ENCODE peak calls at places on chromosomes 4 and X, in six cellular contexts. A is AG04449, X is GDM1, L is ascending aorta, F is OCI-LY7, N is omental fat pad. S is an unnamed sample.

GRCh38 chrX:108420481-108420880 is 17.7 kb downstream of the COL4A6 start:
- DNase-seq in F (no peak), N (no peak), L (no peak), A (no peak), X (no peak), S (no peak)

GRCh38 chr4:186719925-186720694 is 3.5 kb downstream of the FAT1 start:
- DNase-seq in F (peak), X (no peak), N (no peak), A (no peak), L (no peak), S (no peak)

GRCh38 chr4:82988323-82988832 is 22.2 kb downstream of the LIN54 start:
- DNase-seq in X (no peak), N (no peak), F (no peak), L (no peak), A (peak), S (no peak)

GRCh38 chr4:96260071-96260682 is 420.3 kb downstream of the PDHA2 start:
- DNase-seq in F (no peak), A (no peak), X (no peak), L (no peak), N (no peak), S (no peak)

GRCh38 chrX:71532078-71532752 is 689 bp upstream of the OGT start:
- DNase-seq in X (peak), N (no peak), A (no peak), F (peak), L (no peak), S (no peak)

GRCh38 chrX:104329731-104330130 is 75.0 kb upstream of the ESX1 start:
- DNase-seq in N (no peak), A (no peak), L (no peak), X (no peak), F (no peak), S (no peak)

GRCh38 chrX:111376897-111377601 is 34.9 kb downstream of the DCX start:
- DNase-seq in L (no peak), A (no peak), F (no peak), N (no peak), X (no peak), S (no peak)

GRCh38 chr4:7539186-7539585 is 104.5 kb upstream of the PSAPL1 start:
- DNase-seq in X (no peak), L (no peak), N (no peak), F (no peak), A (no peak), S (no peak)

GRCh38 chr4:129929052-129929451 is 833.1 kb downstream of the C4orf33 start:
- DNase-seq in F (peak), A (no peak), N (no peak), L (no peak), X (no peak), S (no peak)

GRCh38 chr4:57405359-57405758 is 295.2 kb upstream of the IGFBP7 start:
- DNase-seq in A (peak), X (no peak), L (no peak), N (no peak), F (no peak), S (no peak)

GRCh38 chr4:152849350-152849749 is 69.6 kb downstream of the ARFIP1 start:
- DNase-seq in N (no peak), A (no peak), F (no peak), L (no peak), X (no peak), S (no peak)

GRCh38 chr4:3518511-3518880 is 13.7 kb downstream of the LRPAP1 start:
- DNase-seq in F (no peak), A (no peak), X (no peak), L (no peak), N (no peak), S (no peak)

GRCh38 chr4:156827519-156827918 is 144.1 kb downstream of the PDGFC start:
- DNase-seq in L (no peak), X (no peak), F (no peak), N (no peak), A (no peak), S (no peak)

GRCh38 chr4:142528433-142528832 is 317.7 kb downstream of the INPP4B start:
- DNase-seq in X (no peak), A (no peak), F (no peak), L (no peak), N (no peak), S (peak)

GRCh38 chr4:122854860-122855259 is 28.2 kb downstream of the FGF2 start:
- DNase-seq in N (no peak), L (no peak), A (no peak), X (no peak), F (no peak), S (no peak)

GRCh38 chr4:139229534-139230039 is 50.4 kb downstream of the MGARP start:
- DNase-seq in A (no peak), L (no peak), X (peak), N (no peak), F (peak), S (peak)

GRCh38 chrX:71634366-71634765 is 16.1 kb upstream of the CXCR3 start:
- DNase-seq in X (no peak), L (no peak), F (no peak), A (no peak), N (no peak), S (no peak)

GRCh38 chrX:39633293-39633692 is 464.5 kb downstream of the BCOR start:
- DNase-seq in F (no peak), L (no peak), A (no peak), X (peak), N (no peak), S (no peak)

GRCh38 chr4:17124767-17125166 is 226.3 kb upstream of the LDB2 start:
- DNase-seq in N (no peak), L (no peak), X (no peak), A (no peak), F (no peak), S (no peak)

GRCh38 chrX:32966956-32967355 is 244.4 kb downstream of the DMD start:
- DNase-seq in L (no peak), A (no peak), F (peak), X (no peak), N (no peak), S (no peak)

GRCh38 chr4:186039697-186040096 is 29.3 kb upstream of the TLR3 start:
- DNase-seq in L (no peak), A (no peak), X (no peak), F (no peak), N (no peak), S (no peak)

GRCh38 chr4:70666369-70666768 is at the start of gene JCHAIN:
- DNase-seq in F (peak), A (no peak), X (no peak), L (no peak), N (no peak), S (no peak)

GRCh38 chr4:128565565-128566186 is 243.8 kb upstream of the JADE1 start:
- DNase-seq in A (no peak), L (no peak), X (peak), N (peak), F (peak), S (peak)

GRCh38 chr4:55437356-55437796 is 41.6 kb downstream of the TMEM165 start:
- DNase-seq in A (no peak), N (no peak), F (no peak), X (no peak), L (no peak), S (no peak)

GRCh38 chr4:153018716-153019115 is 82.6 kb downstream of the FHDC1 start:
- DNase-seq in F (no peak), X (no peak), A (no peak), N (no peak), L (no peak), S (no peak)

GRCh38 chr4:77433102-77433733 is 172.4 kb upstream of the CXCL13 start:
- DNase-seq in X (peak), N (no peak), F (peak), A (no peak), L (no peak), S (peak)

GRCh38 chrX:119041175-119041574 is 31.6 kb upstream of the CT47C1 start:
- DNase-seq in A (peak), L (no peak), N (peak), F (no peak), X (no peak), S (no peak)

GRCh38 chrX:13550346-13550745 is 19.1 kb upstream of the EGFL6 start:
- DNase-seq in X (no peak), A (no peak), N (no peak), F (no peak), L (no peak), S (no peak)

GRCh38 chr4:166078956-166079355 is 205.9 kb downstream of the TLL1 start:
- DNase-seq in X (no peak), A (no peak), F (no peak), L (no peak), N (no peak), S (no peak)